ENCODE peak calls at places on chromosomes 11 and 22, in seven cellular contexts. One of them, this sample, is unnamed.
A peak's percentile ranks its signal among the peaks of the same experiment; 100 is the strongest.

GRCh38 chr11:81853791-81854190 is 879.9 kb downstream of the FAM181B start:
- DNase-seq in COR-L47: no peak
- DNase-seq in MV-4-11: no peak
- DNase-seq in CD4-positive, alpha-beta T cell: no peak
- DNase-seq in gastrocnemius medialis: no peak
- DNase-seq in ACHN: no peak
- DNase-seq in HCEC 1CT: no peak
- DNase-seq in this sample: no peak

GRCh38 chr22:38997518-38997917 is 15.4 kb downstream of the APOBEC3B start:
- DNase-seq in gastrocnemius medialis: no peak
- DNase-seq in MV-4-11: no peak
- DNase-seq in CD4-positive, alpha-beta T cell: no peak
- DNase-seq in HCEC 1CT: no peak
- DNase-seq in ACHN: no peak
- DNase-seq in COR-L47: no peak
- DNase-seq in this sample: no peak

GRCh38 chr22:43821606-43822425 is 9.7 kb upstream of the EFCAB6 start:
- DNase-seq in gastrocnemius medialis: no peak
- DNase-seq in MV-4-11: no peak
- DNase-seq in COR-L47: no peak
- DNase-seq in HCEC 1CT: no peak
- DNase-seq in CD4-positive, alpha-beta T cell: no peak
- DNase-seq in ACHN: no peak
- DNase-seq in this sample: peak; percentile 54

GRCh38 chr22:21444701-21445436 is 22.3 kb upstream of the TMEM191C start:
- DNase-seq in ACHN: no peak
- DNase-seq in MV-4-11: no peak
- DNase-seq in CD4-positive, alpha-beta T cell: no peak
- DNase-seq in HCEC 1CT: no peak
- DNase-seq in COR-L47: no peak
- DNase-seq in gastrocnemius medialis: no peak
- DNase-seq in this sample: peak; percentile 54

GRCh38 chr11:98531576-98531975 is 489.2 kb upstream of the CNTN5 start:
- DNase-seq in CD4-positive, alpha-beta T cell: no peak
- DNase-seq in HCEC 1CT: no peak
- DNase-seq in COR-L47: no peak
- DNase-seq in gastrocnemius medialis: no peak
- DNase-seq in MV-4-11: no peak
- DNase-seq in ACHN: no peak
- DNase-seq in this sample: no peak

GRCh38 chr11:10072142-10072541 is 221.9 kb downstream of the SBF2 start:
- DNase-seq in ACHN: no peak
- DNase-seq in gastrocnemius medialis: no peak
- DNase-seq in COR-L47: no peak
- DNase-seq in MV-4-11: no peak
- DNase-seq in CD4-positive, alpha-beta T cell: no peak
- DNase-seq in HCEC 1CT: peak; percentile 76
- DNase-seq in this sample: no peak

GRCh38 chr22:28014141-28015055 is 95.3 kb upstream of the PITPNB start:
- DNase-seq in CD4-positive, alpha-beta T cell: no peak
- DNase-seq in COR-L47: peak; percentile 75
- DNase-seq in ACHN: no peak
- DNase-seq in HCEC 1CT: no peak
- DNase-seq in gastrocnemius medialis: no peak
- DNase-seq in MV-4-11: no peak
- DNase-seq in this sample: peak; percentile 54

GRCh38 chr11:93694586-93694985 is 33.1 kb downstream of the CEP295 start:
- DNase-seq in MV-4-11: no peak
- DNase-seq in HCEC 1CT: no peak
- DNase-seq in ACHN: no peak
- DNase-seq in gastrocnemius medialis: no peak
- DNase-seq in CD4-positive, alpha-beta T cell: no peak
- DNase-seq in COR-L47: no peak
- DNase-seq in this sample: no peak

GRCh38 chr11:98630736-98631135 is 390.0 kb upstream of the CNTN5 start:
- DNase-seq in MV-4-11: no peak
- DNase-seq in COR-L47: peak; percentile 61
- DNase-seq in gastrocnemius medialis: no peak
- DNase-seq in CD4-positive, alpha-beta T cell: no peak
- DNase-seq in HCEC 1CT: no peak
- DNase-seq in ACHN: no peak
- DNase-seq in this sample: no peak

GRCh38 chr11:92443109-92443508 is 218.5 kb downstream of the FAT3 start:
- DNase-seq in COR-L47: no peak
- DNase-seq in gastrocnemius medialis: no peak
- DNase-seq in ACHN: no peak
- DNase-seq in CD4-positive, alpha-beta T cell: no peak
- DNase-seq in MV-4-11: no peak
- DNase-seq in HCEC 1CT: no peak
- DNase-seq in this sample: no peak

GRCh38 chr11:83156996-83157754 is at the start of gene PCF11:
- DNase-seq in HCEC 1CT: no peak
- DNase-seq in COR-L47: peak; percentile 16
- DNase-seq in MV-4-11: no peak
- DNase-seq in CD4-positive, alpha-beta T cell: no peak
- DNase-seq in ACHN: no peak
- DNase-seq in gastrocnemius medialis: no peak
- DNase-seq in this sample: no peak

GRCh38 chr22:44842417-44842816 is 90.0 kb downstream of the ARHGAP8 start:
- DNase-seq in CD4-positive, alpha-beta T cell: no peak
- DNase-seq in ACHN: no peak
- DNase-seq in MV-4-11: no peak
- DNase-seq in HCEC 1CT: no peak
- DNase-seq in gastrocnemius medialis: no peak
- DNase-seq in COR-L47: no peak
- DNase-seq in this sample: no peak

GRCh38 chr22:23289851-23290724 is 109.8 kb downstream of the BCR start:
- DNase-seq in HCEC 1CT: peak; percentile 49
- DNase-seq in ACHN: peak; percentile 47
- DNase-seq in MV-4-11: peak; percentile 48
- DNase-seq in gastrocnemius medialis: no peak
- DNase-seq in COR-L47: peak; percentile 7
- DNase-seq in CD4-positive, alpha-beta T cell: peak; percentile 53
- DNase-seq in this sample: peak; percentile 76

GRCh38 chr11:71489311-71490043 is 36.5 kb downstream of the NADSYN1 start:
- DNase-seq in COR-L47: no peak
- DNase-seq in CD4-positive, alpha-beta T cell: no peak
- DNase-seq in ACHN: peak; percentile 59
- DNase-seq in HCEC 1CT: no peak
- DNase-seq in MV-4-11: no peak
- DNase-seq in gastrocnemius medialis: no peak
- DNase-seq in this sample: no peak

GRCh38 chr11:95121687-95122086 is 32.0 kb downstream of the ENDOD1 start:
- DNase-seq in COR-L47: peak; percentile 9
- DNase-seq in MV-4-11: no peak
- DNase-seq in ACHN: no peak
- DNase-seq in CD4-positive, alpha-beta T cell: no peak
- DNase-seq in HCEC 1CT: no peak
- DNase-seq in gastrocnemius medialis: no peak
- DNase-seq in this sample: no peak

GRCh38 chr11:94883878-94884277 is 89.5 kb downstream of the CWC15 start:
- DNase-seq in MV-4-11: no peak
- DNase-seq in HCEC 1CT: no peak
- DNase-seq in ACHN: no peak
- DNase-seq in CD4-positive, alpha-beta T cell: no peak
- DNase-seq in COR-L47: no peak
- DNase-seq in gastrocnemius medialis: no peak
- DNase-seq in this sample: no peak

GRCh38 chr11:78223320-78223954 is 34.7 kb downstream of the USP35 start:
- DNase-seq in CD4-positive, alpha-beta T cell: no peak
- DNase-seq in MV-4-11: no peak
- DNase-seq in HCEC 1CT: no peak
- DNase-seq in COR-L47: no peak
- DNase-seq in gastrocnemius medialis: no peak
- DNase-seq in ACHN: no peak
- DNase-seq in this sample: no peak

GRCh38 chr11:45087301-45087700 is 59.1 kb upstream of the PRDM11 start:
- DNase-seq in COR-L47: no peak
- DNase-seq in MV-4-11: no peak
- DNase-seq in HCEC 1CT: no peak
- DNase-seq in CD4-positive, alpha-beta T cell: no peak
- DNase-seq in ACHN: no peak
- DNase-seq in gastrocnemius medialis: no peak
- DNase-seq in this sample: no peak

GRCh38 chr11:118640332-118641154 is 33.1 kb downstream of the PHLDB1 start:
- DNase-seq in COR-L47: no peak
- DNase-seq in HCEC 1CT: no peak
- DNase-seq in ACHN: no peak
- DNase-seq in MV-4-11: no peak
- DNase-seq in CD4-positive, alpha-beta T cell: no peak
- DNase-seq in gastrocnemius medialis: no peak
- DNase-seq in this sample: no peak

GRCh38 chr22:17700778-17701177 is 62.2 kb downstream of the BCL2L13 start:
- DNase-seq in gastrocnemius medialis: no peak
- DNase-seq in HCEC 1CT: no peak
- DNase-seq in ACHN: no peak
- DNase-seq in COR-L47: no peak
- DNase-seq in MV-4-11: no peak
- DNase-seq in CD4-positive, alpha-beta T cell: no peak
- DNase-seq in this sample: no peak

GRCh38 chr22:39431821-39432251 is 25.0 kb upstream of the MGAT3 start:
- DNase-seq in gastrocnemius medialis: peak; percentile 36
- DNase-seq in CD4-positive, alpha-beta T cell: no peak
- DNase-seq in ACHN: no peak
- DNase-seq in MV-4-11: no peak
- DNase-seq in HCEC 1CT: no peak
- DNase-seq in COR-L47: no peak
- DNase-seq in this sample: peak; percentile 54

GRCh38 chr22:21447694-21448402 is 19.3 kb upstream of the TMEM191C start:
- DNase-seq in ACHN: no peak
- DNase-seq in MV-4-11: no peak
- DNase-seq in HCEC 1CT: no peak
- DNase-seq in CD4-positive, alpha-beta T cell: no peak
- DNase-seq in COR-L47: no peak
- DNase-seq in gastrocnemius medialis: no peak
- DNase-seq in this sample: peak; percentile 61

GRCh38 chr11:77602385-77603105 is 12.8 kb downstream of the AQP11 start:
- DNase-seq in gastrocnemius medialis: no peak
- DNase-seq in ACHN: peak; percentile 80
- DNase-seq in MV-4-11: no peak
- DNase-seq in CD4-positive, alpha-beta T cell: no peak
- DNase-seq in HCEC 1CT: peak; percentile 93
- DNase-seq in COR-L47: no peak
- DNase-seq in this sample: no peak